ENCODE peak calls at places on chromosomes 5 and 9, in seven cellular contexts. C, A, I, T, R, B and G are unnamed samples.

GRCh38 chr5:133882107-133882695 is 86.2 kb downstream of the C5orf15 start:
- DNase-seq in I (no peak), C (no peak), A (no peak), R (no peak), T (no peak), B (no peak), G (no peak)

GRCh38 chr9:2255128-2255527 is 240.0 kb downstream of the SMARCA2 start:
- DNase-seq in T (peak), I (no peak), C (no peak), B (no peak), A (no peak), R (no peak), G (no peak)

GRCh38 chr9:121331992-121332685 is 37.9 kb downstream of the STOM start:
- DNase-seq in A (no peak), T (peak), C (peak), B (no peak), R (no peak), I (no peak), G (peak)

GRCh38 chr9:22992781-22993180 is 546.2 kb downstream of the DMRTA1 start:
- DNase-seq in A (no peak), C (no peak), B (no peak), I (no peak), R (no peak), T (no peak), G (no peak)

GRCh38 chr9:107137495-107138202 is 145.4 kb upstream of the RAD23B start:
- DNase-seq in I (no peak), R (no peak), T (peak), C (peak), A (no peak), B (peak), G (peak)

GRCh38 chr5:62779010-62779422 is 200.4 kb downstream of the LRRC70 start:
- DNase-seq in A (no peak), B (peak), C (peak), I (peak), T (peak), R (peak), G (peak)

GRCh38 chr9:112848316-112849151 is 42.1 kb downstream of the SLC46A2 start:
- DNase-seq in T (peak), C (no peak), B (no peak), A (no peak), I (no peak), R (no peak), G (peak)

GRCh38 chr5:68369436-68370125 is 154.0 kb downstream of the PIK3R1 start:
- DNase-seq in B (no peak), T (no peak), C (no peak), I (no peak), A (no peak), R (no peak), G (no peak)

GRCh38 chr9:120931278-120932085 is 4.9 kb upstream of the TRAF1 start:
- DNase-seq in I (no peak), C (peak), T (no peak), A (no peak), R (no peak), B (no peak), G (peak)

GRCh38 chr5:97182571-97183099 is 412 bp downstream of the RIOK2 start:
- DNase-seq in R (no peak), B (peak), C (peak), A (no peak), I (no peak), T (no peak), G (peak)

GRCh38 chr5:93076096-93076495 is 504.9 kb downstream of the NR2F1-AS1 start:
- DNase-seq in R (no peak), I (no peak), T (no peak), A (no peak), C (peak), B (no peak), G (peak)

GRCh38 chr9:113992276-113992951 is 85.7 kb downstream of the AMBP start:
- DNase-seq in R (no peak), B (no peak), C (no peak), T (no peak), A (peak), I (no peak), G (no peak)

DNA sequence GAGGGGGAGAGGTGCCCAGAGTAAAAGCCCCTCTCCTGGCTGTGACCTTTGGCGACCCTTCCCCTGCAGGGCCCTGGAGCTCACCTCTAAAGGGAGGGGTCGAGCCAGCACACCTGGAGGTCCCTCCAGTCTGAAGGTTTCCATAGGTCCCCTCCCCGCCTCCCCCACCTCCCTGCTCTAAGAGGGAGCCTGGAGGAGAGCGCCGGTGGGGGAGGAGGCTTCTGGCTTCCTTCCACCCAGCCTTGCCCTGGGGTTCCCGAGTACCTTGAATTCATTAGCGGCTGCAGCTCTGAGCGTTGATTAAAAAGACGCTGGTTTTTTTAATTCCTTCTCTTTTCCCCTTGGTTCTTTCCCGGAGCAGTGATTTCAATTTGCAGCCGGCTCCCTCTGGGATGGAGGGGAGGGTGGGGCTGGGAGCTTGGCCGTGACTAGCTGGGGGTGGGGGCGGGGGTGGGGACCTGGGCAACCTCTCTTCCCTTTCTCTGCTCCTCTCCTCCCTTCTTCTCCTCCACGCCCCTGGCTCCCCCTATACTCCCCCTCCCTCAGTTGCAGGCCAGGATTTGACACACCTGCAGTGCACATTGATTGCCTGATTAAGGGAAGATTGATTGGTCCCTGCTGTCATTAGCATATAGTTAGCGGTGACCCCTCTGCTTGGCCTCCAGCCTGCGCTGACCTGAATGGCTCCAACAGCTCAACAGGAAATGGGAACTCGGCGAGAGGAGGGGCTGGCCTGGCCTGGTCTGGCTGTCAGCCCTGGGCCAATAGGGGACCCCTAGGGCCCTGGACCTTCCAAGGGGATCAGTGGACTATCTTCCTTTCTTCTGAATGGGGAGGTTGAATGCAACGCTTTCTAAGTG is 67.5 kb upstream of the RAPGEF1 start:
- DNase-seq in R (no peak), T (peak), B (peak), C (no peak), A (no peak), I (no peak), G (no peak)
- H3K4me3 ChIP-seq in R (no peak), T (peak), B (no peak), C (no peak), A (no peak), I (no peak), G (no peak)

DNA sequence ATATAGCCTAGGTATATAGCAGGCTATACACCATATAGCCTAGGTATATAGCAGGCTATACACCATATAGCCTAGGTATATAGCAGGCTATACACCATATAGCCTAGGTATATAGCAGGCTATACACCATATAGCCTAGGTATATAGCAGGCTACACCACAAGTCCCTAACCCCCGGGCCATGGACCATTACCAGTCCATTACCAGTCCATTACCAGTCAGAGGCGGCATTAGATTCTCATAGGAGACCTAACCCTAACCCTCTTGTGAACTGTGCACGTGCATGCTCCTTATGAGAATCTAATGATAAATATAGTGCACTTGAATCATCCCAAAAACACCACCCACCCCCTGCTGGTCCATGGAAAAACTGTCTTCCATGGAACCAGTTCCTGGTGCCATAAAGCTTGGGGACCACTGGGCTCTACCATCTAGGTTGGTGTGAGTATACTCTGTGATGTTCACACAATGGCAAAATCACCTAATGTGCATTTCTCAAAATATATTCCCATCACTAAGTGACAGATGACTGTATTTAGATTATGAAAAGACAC is 4.7 kb downstream of the PLIN2 start:
- DNase-seq in T (no peak), I (no peak), B (no peak), A (no peak), R (no peak), C (no peak), G (no peak)
- TF ChIP-seq CTCF in T (no peak), I (no peak), B (peak), A (no peak), R (peak), C (no peak), G (peak)

GRCh38 chr5:126422994-126423788 is at the start of gene GRAMD2B:
- DNase-seq in B (peak), C (peak), A (peak), R (peak), I (peak), T (peak), G (peak)
- H3K4me3 ChIP-seq in B (peak), C (peak), A (peak), R (peak), I (peak), T (peak), G (peak)

GRCh38 chr9:91421022-91421765 is 2.4 kb downstream of the NFIL3 start:
- DNase-seq in B (peak), T (peak), I (no peak), C (peak), A (peak), R (no peak), G (peak)
- TF ChIP-seq CTCF in B (peak), T (peak), I (peak), C (peak), A (peak), R (peak), G (peak)

DNA sequence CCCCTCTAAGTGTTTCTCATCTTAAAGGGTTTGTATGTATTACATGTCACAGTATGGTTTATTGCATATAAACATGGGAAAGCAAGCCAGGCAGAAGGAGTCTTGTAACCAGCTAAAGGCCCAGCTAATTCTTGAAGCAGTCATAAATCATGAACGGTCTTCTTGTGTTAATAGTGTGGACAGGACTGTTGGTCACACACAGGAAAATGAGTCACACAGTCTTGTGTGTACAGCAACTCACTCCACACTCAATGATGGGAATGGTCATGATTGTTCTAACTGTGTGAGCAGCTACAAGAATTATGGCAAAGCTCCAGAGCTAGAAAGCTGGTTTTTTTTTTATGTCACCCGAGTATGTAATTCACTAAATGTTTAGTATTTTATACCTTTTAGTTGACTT is 123.9 kb downstream of the GHR start:
- DNase-seq in T (no peak), A (no peak), C (peak), B (no peak), R (peak), I (no peak), G (peak)
- H3K4me3 ChIP-seq in T (no peak), A (no peak), C (no peak), B (no peak), R (no peak), I (no peak), G (no peak)

GRCh38 chr9:72365525-72366256 is 683 bp upstream of the ZFAND5 start:
- DNase-seq in I (peak), C (peak), T (peak), A (peak), R (peak), B (peak), G (peak)
- TF ChIP-seq CTCF in I (peak), C (peak), T (no peak), A (no peak), R (peak), B (peak), G (peak)

DNA sequence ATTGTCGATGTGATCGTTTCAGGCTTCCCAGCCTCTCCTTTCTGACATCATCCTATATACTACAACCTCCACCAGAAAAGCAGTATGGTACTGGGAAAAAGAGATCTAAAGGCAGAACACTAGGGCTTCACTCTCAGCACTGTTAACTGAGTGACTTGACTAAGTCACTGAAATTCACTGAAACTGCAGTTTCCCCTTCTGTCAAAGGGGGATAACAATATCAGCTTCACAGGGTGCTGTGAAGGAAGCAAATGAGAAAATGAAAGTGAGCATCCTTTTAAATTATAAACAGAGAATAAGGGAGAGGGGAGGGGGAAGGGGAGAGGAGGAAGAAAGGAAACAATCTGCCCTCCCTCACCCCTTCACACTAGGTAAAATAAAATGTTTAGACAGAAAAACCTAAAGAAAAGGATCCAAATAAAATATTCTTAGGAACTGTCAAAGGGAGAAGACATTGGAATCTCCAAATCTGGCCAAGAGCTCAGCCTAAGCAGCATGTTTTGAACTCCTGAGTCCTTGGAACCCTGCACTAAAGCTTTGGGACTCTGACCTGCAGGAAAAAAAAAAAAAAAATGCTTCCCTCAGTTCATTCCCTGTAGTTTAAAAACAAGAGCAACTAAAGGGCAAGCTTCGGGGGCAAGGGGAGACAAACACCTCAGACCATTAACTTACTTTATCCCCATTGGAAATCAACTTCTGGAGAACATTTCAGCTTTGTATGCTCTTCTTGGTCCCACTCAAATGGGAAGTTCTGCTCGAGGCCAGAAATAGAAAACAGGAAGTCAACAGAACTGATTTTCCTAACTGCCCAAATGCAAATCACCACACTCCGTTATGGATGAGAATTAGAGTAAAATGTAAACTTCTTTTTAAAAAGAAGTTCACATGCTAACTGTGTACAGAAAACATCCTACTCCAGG is 178.3 kb downstream of the DEPDC1B start:
- DNase-seq in C (no peak), A (no peak), R (no peak), T (no peak), B (no peak), I (no peak), G (no peak)
- H3K4me3 ChIP-seq in C (no peak), A (no peak), R (no peak), T (no peak), B (no peak), I (no peak), G (no peak)

GRCh38 chr5:126544087-126544740 is 50.8 kb downstream of the ALDH7A1 start:
- DNase-seq in I (no peak), B (peak), T (peak), A (peak), C (peak), R (no peak), G (peak)
- TF ChIP-seq CTCF in I (peak), B (peak), T (peak), A (peak), C (peak), R (peak), G (peak)

DNA sequence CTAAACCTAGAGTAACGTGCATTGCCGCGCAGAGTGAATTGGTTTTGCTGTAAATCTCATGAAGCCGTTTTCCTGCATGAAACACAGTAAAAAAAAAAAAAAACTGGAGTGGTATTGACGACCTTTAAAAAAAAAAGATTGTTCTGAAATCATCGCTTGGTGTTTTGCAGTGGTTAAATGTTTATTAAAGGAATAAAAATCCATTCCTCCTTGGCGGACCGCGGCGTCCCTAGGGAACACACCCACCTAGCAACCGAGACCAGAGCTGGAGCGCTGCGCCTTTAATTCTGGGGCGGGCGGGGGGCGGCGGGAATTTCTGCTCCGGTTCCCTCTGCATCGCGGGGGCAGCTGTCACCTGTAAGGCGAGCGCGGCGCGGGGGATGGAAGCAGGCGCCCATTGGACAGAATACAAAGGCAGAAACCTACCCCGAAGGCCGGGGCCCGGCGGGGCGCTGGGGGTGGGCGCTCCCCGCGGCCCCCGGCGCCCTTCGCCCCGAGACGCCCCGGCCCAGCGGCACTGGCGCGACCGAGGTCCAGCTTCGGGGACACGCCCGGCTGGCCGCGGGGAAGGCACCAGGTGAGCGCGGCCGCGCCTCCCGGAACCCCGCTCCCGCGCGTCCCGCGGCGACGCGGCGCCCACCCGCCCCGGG is at the start of gene SOWAHA:
- DNase-seq in C (no peak), A (peak), B (peak), R (no peak), T (peak), I (no peak), G (no peak)
- H3K4me3 ChIP-seq in C (peak), A (peak), B (peak), R (peak), T (peak), I (peak), G (no peak)